ENCODE peak calls at places on chromosomes 2 and 18, in five cellular contexts. F is neuronal stem cell, T is H9, Q is IMR-90, A is H1. Y is an unnamed sample.

GRCh38 chr2:116810071-116810470 is 1004.4 kb upstream of the DDX18 start:
- DNase-seq in F (no peak), T (no peak), A (no peak), Q (no peak), Y (no peak)

GRCh38 chr2:149065236-149065635 is 26.7 kb downstream of the LYPD6B start:
- DNase-seq in A (no peak), F (no peak), Q (peak; percentile 32), T (no peak), Y (peak; percentile 57)

GRCh38 chr2:128277961-128278681 is 40.5 kb downstream of the HS6ST1 start:
- DNase-seq in T (peak; percentile 20), Q (no peak), A (no peak), F (no peak), Y (no peak)

GRCh38 chr2:223046470-223047053 is 5.4 kb upstream of the KCNE4 start:
- DNase-seq in T (no peak), Q (no peak), A (no peak), F (no peak), Y (no peak)

GRCh38 chr2:234550511-234551107 is 53.7 kb upstream of the ARL4C start:
- DNase-seq in Q (peak; percentile 86), A (peak; percentile 47), T (peak; percentile 82), F (peak; percentile 75), Y (peak; percentile 90)

GRCh38 chr2:31675485-31675901 is 94.8 kb upstream of the SRD5A2 start:
- DNase-seq in F (peak; percentile 35), T (peak; percentile 79), A (no peak), Q (no peak), Y (peak; percentile 86)

GRCh38 chr2:149924028-149924427 is 336.5 kb upstream of the MMADHC start:
- DNase-seq in F (no peak), Q (peak; percentile 62), A (no peak), T (no peak), Y (no peak)

GRCh38 chr2:9883897-9884296 is 40.6 kb downstream of the TAF1B start:
- DNase-seq in T (no peak), F (no peak), Q (no peak), A (no peak), Y (no peak)

GRCh38 chr2:23549821-23550535 is 165.0 kb downstream of the KLHL29 start:
- DNase-seq in A (no peak), T (no peak), F (no peak), Q (peak; percentile 50), Y (no peak)
- H2BK15ac ChIP-seq in A (no peak overlapping the region), T (no peak overlapping the region), F (no peak overlapping the region), Q (no peak overlapping the region), Y (no peak overlapping the region)

GRCh38 chr2:20643826-20644225 is 7.1 kb downstream of the HS1BP3 start:
- DNase-seq in Q (no peak), A (no peak), T (no peak), F (no peak), Y (no peak)

GRCh38 chr2:20643060-20643459 is 7.8 kb downstream of the HS1BP3 start:
- DNase-seq in A (no peak), Q (no peak), F (no peak), T (no peak), Y (no peak)

GRCh38 chr2:20642026-20642971 is 8.6 kb downstream of the HS1BP3 start:
- DNase-seq in Q (peak; percentile 57), T (peak; percentile 84), F (no peak), A (peak; percentile 50), Y (peak; percentile 79)

GRCh38 chr2:20640411-20641122 is 10.3 kb downstream of the HS1BP3 start:
- DNase-seq in F (no peak), A (no peak), Q (no peak), T (no peak), Y (no peak)

GRCh38 chr2:20641123-20641985 is 9.5 kb downstream of the HS1BP3 start:
- DNase-seq in T (no peak), F (no peak), A (no peak), Q (peak; percentile 77), Y (peak; percentile 54)
- H2AK5ac ChIP-seq in T (no peak overlapping the region), F (no peak overlapping the region), A (no peak overlapping the region), Q (peak overlapping the region; percentile 66), Y (no peak overlapping the region)

GRCh38 chr18:7568426-7568825 is 1.3 kb downstream of the PTPRM start:
- DNase-seq in Q (peak; percentile 20), A (no peak), T (peak; percentile 68), F (no peak), Y (peak; percentile 74)

GRCh38 chr18:7566244-7566586 is 901 bp upstream of the PTPRM start:
- DNase-seq in A (no peak), F (no peak), T (no peak), Q (no peak), Y (no peak)

GRCh38 chr18:7566587-7567486 is at the start of gene PTPRM:
- DNase-seq in A (no peak), T (peak; percentile 71), Q (peak; percentile 78), F (peak; percentile 84), Y (peak; percentile 80)

GRCh38 chr18:7565677-7566076 is 1.4 kb upstream of the PTPRM start:
- DNase-seq in A (no peak), F (no peak), T (no peak), Q (no peak), Y (no peak)

GRCh38 chr18:7567487-7568425 is 640 bp downstream of the PTPRM start:
- DNase-seq in T (peak; percentile 51), A (no peak), F (peak; percentile 59), Q (peak; percentile 64), Y (peak; percentile 79)
- H2BK15ac ChIP-seq in T (no peak overlapping the region), A (no peak overlapping the region), F (no peak overlapping the region), Q (no peak overlapping the region), Y (no peak overlapping the region)

DNA sequence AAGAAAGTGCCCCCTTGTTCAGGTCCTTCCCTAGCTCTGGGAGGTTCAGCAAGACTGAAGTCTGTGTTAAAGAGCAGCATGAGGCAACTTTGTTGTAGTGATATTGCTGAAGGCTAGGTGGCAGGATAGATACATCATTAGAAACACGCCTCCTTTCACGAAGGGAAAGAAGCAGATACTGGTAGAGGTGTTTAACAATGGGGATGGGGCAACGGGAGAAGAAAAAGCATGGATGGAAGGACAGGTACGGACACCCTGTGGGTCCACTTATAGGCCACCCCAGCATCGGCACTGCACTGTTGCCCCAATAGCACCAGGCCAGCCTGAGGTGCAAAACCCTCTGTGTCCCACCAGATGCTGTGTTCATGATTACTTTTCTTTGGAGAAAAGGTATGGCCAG is 3.5 kb upstream of the IGFBP5 start:
- DNase-seq in T (no peak), F (no peak), Q (peak; percentile 84), A (no peak), Y (peak; percentile 83)
- H2AK5ac ChIP-seq in T (no peak overlapping the region), F (no peak overlapping the region), Q (peak overlapping the region; percentile 95), A (no peak overlapping the region), Y (no peak overlapping the region)

DNA sequence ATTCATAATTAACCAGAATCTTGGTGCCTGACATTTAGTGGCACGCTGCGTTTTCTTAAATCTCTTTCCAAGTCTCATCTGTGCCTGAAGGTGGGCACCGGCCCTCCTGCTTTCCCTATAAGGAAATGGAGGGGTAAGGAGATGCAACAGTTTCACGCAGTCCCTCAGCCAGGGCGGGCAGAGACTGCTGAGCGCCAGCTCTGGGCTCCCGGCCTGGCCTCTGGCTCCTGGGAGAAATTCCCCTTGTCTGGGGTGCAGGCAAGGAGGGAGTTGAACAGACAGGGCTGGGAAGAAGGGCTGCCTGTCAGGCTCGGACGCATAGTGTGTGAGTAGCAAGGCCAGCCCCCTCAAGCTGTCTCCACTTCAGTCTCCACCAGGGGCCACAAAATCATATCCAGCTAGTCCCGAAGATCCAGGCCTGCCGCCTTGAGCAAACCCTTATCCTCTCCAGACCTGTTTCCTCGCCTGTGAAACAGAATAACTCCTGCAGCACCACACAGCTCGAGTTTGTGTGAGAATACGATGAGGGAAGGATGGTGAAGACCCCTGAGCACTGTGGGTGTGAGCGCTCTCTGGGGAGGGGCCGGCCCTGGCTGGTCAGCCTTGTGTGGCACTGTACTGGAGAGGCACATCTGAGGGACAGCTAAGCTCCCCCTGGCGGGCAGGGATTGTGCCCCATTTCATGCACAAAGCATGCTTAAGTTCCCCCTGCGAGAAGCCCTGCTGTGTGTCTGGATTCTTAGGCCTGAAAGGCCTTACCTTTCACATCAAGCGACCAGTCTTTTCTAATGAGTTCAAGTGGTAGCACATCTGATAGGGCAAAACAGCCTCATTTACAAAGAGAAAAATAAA is 33.8 kb downstream of the SDC1 start:
- DNase-seq in Q (no peak), T (peak; percentile 79), A (peak; percentile 79), F (peak; percentile 54), Y (peak; percentile 90)
- H2BK15ac ChIP-seq in Q (no peak overlapping the region), T (no peak overlapping the region), A (peak overlapping the region; percentile 10), F (peak overlapping the region; percentile 1), Y (no peak overlapping the region)

GRCh38 chr18:48528861-48529260 is 10.0 kb upstream of the CTIF start:
- DNase-seq in T (no peak), F (no peak), A (no peak), Q (no peak), Y (no peak)

GRCh38 chr18:48527467-48527866 is 11.4 kb upstream of the CTIF start:
- DNase-seq in Q (no peak), F (no peak), T (no peak), A (no peak), Y (no peak)

GRCh38 chr18:48521723-48522122 is 17.1 kb upstream of the CTIF start:
- DNase-seq in T (no peak), A (no peak), Q (no peak), F (peak; percentile 40), Y (no peak)

GRCh38 chr18:48529796-48530195 is 9.0 kb upstream of the CTIF start:
- DNase-seq in A (no peak), F (no peak), Q (peak; percentile 77), T (peak; percentile 15), Y (peak; percentile 82)

DNA sequence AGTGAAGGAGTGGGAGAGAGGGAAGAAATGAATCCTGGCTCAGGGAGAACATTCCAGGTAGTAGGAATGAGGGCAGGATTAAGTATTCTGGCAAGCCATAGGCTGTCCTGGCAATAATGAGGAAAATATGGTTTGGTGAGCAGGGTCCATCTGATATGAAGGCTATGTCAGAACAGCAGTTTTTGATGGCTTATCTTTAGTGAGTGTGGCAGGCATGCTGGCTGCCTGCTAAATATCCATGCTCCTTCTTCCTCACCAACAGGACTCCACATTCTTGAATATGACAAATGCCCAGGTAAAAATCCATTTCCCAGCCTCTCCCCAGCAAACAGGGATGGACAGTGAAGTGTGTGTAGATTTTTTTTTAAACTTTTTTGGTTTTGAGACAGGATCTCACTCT is 13.2 kb upstream of the CTIF start:
- DNase-seq in A (no peak), F (no peak), T (no peak), Q (no peak), Y (no peak)
- H2AK5ac ChIP-seq in A (no peak overlapping the region), F (no peak overlapping the region), T (no peak overlapping the region), Q (no peak overlapping the region), Y (no peak overlapping the region)

DNA sequence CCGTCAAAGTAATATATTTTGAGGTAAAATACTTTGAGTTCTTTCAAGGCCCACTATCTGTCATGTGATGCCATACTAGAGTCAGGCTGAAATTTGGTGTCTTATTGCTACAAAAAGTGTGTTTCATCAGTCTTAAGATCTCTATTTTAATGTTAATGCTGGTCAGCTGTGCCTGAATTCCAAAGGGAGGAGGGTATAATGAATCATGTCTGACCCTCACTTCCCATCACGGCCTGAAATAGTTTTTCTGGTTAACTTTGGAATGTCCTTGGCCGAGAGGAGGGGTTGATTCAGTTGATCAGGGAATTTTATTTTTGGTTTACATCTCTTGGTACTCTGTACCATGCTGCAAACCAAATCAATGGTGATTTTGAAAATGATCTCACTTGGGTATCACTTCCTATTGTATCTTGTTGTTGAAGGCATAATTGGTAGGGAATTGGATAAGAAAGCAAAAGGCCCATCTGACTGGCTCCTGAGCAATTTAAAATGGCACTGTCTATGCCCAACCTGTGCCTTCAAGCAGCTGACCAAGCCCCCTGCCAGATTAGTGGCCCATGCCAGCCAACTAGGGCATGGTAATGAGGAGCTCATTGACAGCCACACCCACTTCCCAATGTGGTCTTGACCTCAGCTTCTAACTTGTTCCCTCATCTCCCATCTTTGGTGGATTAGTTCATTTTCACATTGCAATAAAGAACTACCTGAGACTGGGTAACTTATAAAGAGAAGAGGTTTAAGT is 6.1 kb upstream of the SLC35F5 start:
- DNase-seq in A (no peak), T (no peak), F (no peak), Q (peak; percentile 80), Y (peak; percentile 40)
- H2BK15ac ChIP-seq in A (no peak overlapping the region), T (no peak overlapping the region), F (no peak overlapping the region), Q (peak overlapping the region; percentile 97), Y (no peak overlapping the region)

GRCh38 chr2:95320986-95321767 is 24.0 kb downstream of the KCNIP3 start:
- DNase-seq in F (no peak), T (no peak), Q (no peak), A (no peak), Y (no peak)
- H2AK5ac ChIP-seq in F (no peak overlapping the region), T (no peak overlapping the region), Q (no peak overlapping the region), A (no peak overlapping the region), Y (no peak overlapping the region)

Y was measured in mesendoderm.